ENCODE peak calls at places on chromosomes 7 and 10, in eight cellular contexts. W is IMR-90, L is tibial nerve, B is heart left ventricle, H is Peyer's patch, K is stomach, V is uterus, Q is esophagus squamous epithelium. R is an unnamed sample.

GRCh38 chr7:33868151-33868550 is 37.2 kb upstream of the BMPER start:
- DNase-seq in V (no peak), L (no peak), H (no peak), B (no peak), K (no peak), W (peak), Q (no peak), R (no peak)

GRCh38 chr7:156473476-156474240 is 166.9 kb upstream of the RNF32 start:
- DNase-seq in H (no peak), V (no peak), K (peak), Q (no peak), B (no peak), L (no peak), W (peak), R (no peak)

GRCh38 chr10:119620241-119620753 is 23.5 kb upstream of the TIAL1 start:
- DNase-seq in W (peak), L (no peak), V (no peak), K (no peak), Q (no peak), B (no peak), H (no peak), R (no peak)

GRCh38 chr7:142598297-142598696 is 151.0 kb upstream of the PRSS1 start:
- DNase-seq in K (no peak), W (no peak), Q (no peak), H (no peak), L (no peak), B (no peak), V (no peak), R (no peak)

GRCh38 chr7:51242007-51242691 is 74.5 kb downstream of the COBL start:
- DNase-seq in B (no peak), V (no peak), W (no peak), Q (no peak), H (no peak), L (no peak), K (no peak), R (no peak)

GRCh38 chr7:141275350-141275749 is 201.5 kb downstream of the TMEM178B start:
- DNase-seq in H (no peak), W (no peak), K (no peak), V (no peak), B (no peak), Q (no peak), L (no peak), R (no peak)

GRCh38 chr10:121406823-121407545 is 191.3 kb downstream of the FGFR2 start:
- DNase-seq in B (no peak), H (no peak), L (no peak), W (no peak), K (no peak), V (no peak), Q (no peak), R (no peak)

GRCh38 chr7:151013728-151014497 is 10.4 kb downstream of the ATG9B start:
- DNase-seq in W (peak), L (peak), H (peak), V (peak), B (peak), K (peak), Q (peak), R (no peak)

GRCh38 chr10:16717617-16718395 is 99.4 kb downstream of the RSU1 start:
- DNase-seq in H (no peak), K (no peak), V (no peak), B (no peak), L (no peak), W (peak), Q (no peak), R (no peak)

GRCh38 chr7:22430457-22430856 is 69.5 kb downstream of the STEAP1B start:
- DNase-seq in B (no peak), V (no peak), H (no peak), Q (no peak), L (no peak), K (no peak), W (peak), R (no peak)

GRCh38 chr10:88346151-88346977 is 236.8 kb downstream of the RNLS start:
- DNase-seq in V (no peak), B (no peak), K (no peak), H (no peak), L (no peak), Q (no peak), W (no peak), R (no peak)

GRCh38 chr7:37234334-37234733 is 214.3 kb downstream of the ELMO1 start:
- DNase-seq in W (no peak), H (no peak), K (no peak), Q (no peak), V (no peak), L (no peak), B (no peak), R (no peak)

GRCh38 chr7:45347804-45348203 is 190.2 kb downstream of the RAMP3 start:
- DNase-seq in B (no peak), K (no peak), L (no peak), W (peak), Q (no peak), H (no peak), V (no peak), R (no peak)

GRCh38 chr10:130993612-130994011 is 317.9 kb downstream of the TCERG1L start:
- DNase-seq in K (no peak), W (no peak), H (no peak), V (no peak), L (no peak), Q (no peak), B (no peak), R (no peak)

GRCh38 chr10:17453377-17454091 is 861 bp downstream of the ST8SIA6 start:
- DNase-seq in L (peak), K (peak), V (no peak), H (peak), B (peak), W (no peak), Q (no peak), R (no peak)

GRCh38 chr10:32379314-32379949 is 32.5 kb upstream of the EPC1 start:
- DNase-seq in L (no peak), Q (no peak), H (no peak), B (no peak), V (no peak), W (peak), K (no peak), R (no peak)

GRCh38 chr10:32377458-32378370 is 30.8 kb upstream of the EPC1 start:
- DNase-seq in V (peak), Q (no peak), H (no peak), W (peak), L (no peak), B (peak), K (no peak), R (no peak)

GRCh38 chr10:32376780-32377179 is 29.8 kb upstream of the EPC1 start:
- DNase-seq in Q (no peak), W (no peak), V (no peak), L (no peak), K (no peak), B (no peak), H (no peak), R (no peak)

GRCh38 chr10:32379950-32380547 is 33.1 kb upstream of the EPC1 start:
- DNase-seq in L (no peak), V (peak), K (no peak), B (no peak), H (no peak), Q (no peak), W (no peak), R (no peak)

GRCh38 chr10:32378371-32379301 is 31.7 kb upstream of the EPC1 start:
- DNase-seq in K (peak), H (peak), V (peak), B (peak), L (peak), Q (peak), W (peak), R (peak)
- TF ChIP-seq POLR2A in K (no peak), H (peak), V (peak), B (no peak), L (peak), Q (peak), W (peak), R (no peak)

GRCh38 chr7:95584752-95585425 is 11.4 kb downstream of the PDK4 start:
- DNase-seq in B (no peak), K (no peak), V (no peak), W (no peak), L (no peak), H (no peak), Q (no peak), R (no peak)
- TF ChIP-seq POLR2A in B (peak), K (no peak), V (no peak), W (no peak), L (peak), H (no peak), Q (no peak), R (no peak)

GRCh38 chr10:103759100-103759781 is 96.1 kb downstream of the SH3PXD2A start:
- DNase-seq in W (peak), K (no peak), H (peak), L (no peak), B (peak), Q (no peak), V (peak), R (no peak)
- TF ChIP-seq POLR2A in W (peak), K (no peak), H (no peak), L (no peak), B (no peak), Q (no peak), V (no peak), R (no peak)

GRCh38 chr7:145681159-145681558 is 435.4 kb upstream of the CNTNAP2 start:
- DNase-seq in L (no peak), B (no peak), K (no peak), H (no peak), Q (no peak), W (no peak), V (no peak), R (no peak)
- TF ChIP-seq POLR2A in L (no peak), B (no peak), K (no peak), H (no peak), Q (no peak), W (no peak), V (no peak), R (no peak)

GRCh38 chr7:24730018-24730369 is 27.3 kb downstream of the GSDME start:
- DNase-seq in H (no peak), K (no peak), V (no peak), B (no peak), L (no peak), Q (no peak), W (no peak), R (no peak)
- TF ChIP-seq POLR2A in H (no peak), K (no peak), V (no peak), B (no peak), L (no peak), Q (no peak), W (no peak), R (no peak)

DNA sequence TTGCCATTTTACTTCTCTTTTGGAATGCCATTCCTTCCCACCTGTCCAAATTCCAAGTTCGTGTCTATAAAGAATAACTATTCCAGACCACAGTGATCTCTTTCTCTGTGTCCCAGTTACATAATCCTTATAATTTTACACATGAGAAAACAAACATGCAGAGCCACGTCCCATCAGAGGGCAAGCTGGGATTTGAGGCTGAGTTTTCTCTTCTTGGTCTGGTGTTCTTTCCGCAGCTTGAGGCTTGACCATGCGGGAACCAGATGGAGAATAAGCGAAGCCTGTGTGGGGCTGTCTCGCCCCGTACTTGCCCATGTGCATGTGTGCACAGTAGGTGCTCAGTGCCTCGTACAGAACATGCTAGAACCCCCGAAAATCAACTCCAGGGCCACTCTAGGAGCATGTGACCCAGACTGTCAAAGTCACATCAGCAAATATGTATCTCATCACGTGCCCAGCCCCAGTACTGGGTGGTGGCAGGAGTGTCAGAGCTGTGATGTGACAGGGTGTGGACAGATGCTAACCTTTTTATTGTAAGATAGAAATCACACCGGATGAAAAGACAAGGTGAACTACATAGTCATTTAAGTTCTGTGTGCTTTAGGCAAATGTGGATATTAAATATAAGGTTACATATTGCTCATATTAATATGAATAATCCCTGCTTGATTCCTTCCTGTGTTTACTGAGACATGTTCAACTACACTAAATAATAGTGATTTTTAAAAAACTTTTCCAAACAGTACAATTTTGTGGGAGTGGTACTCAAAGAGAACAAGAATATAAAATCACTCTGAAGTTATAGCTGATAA is 3.2 kb downstream of the INSIG1 start:
- DNase-seq in L (no peak), B (no peak), W (no peak), Q (no peak), K (no peak), H (no peak), V (no peak), R (no peak)
- TF ChIP-seq POLR2A in L (no peak), B (no peak), W (peak), Q (no peak), K (no peak), H (no peak), V (no peak), R (no peak)

GRCh38 chr7:105389090-105389650 is 449 bp upstream of the SRPK2 start:
- DNase-seq in H (peak), K (peak), B (peak), V (peak), W (peak), L (no peak), Q (no peak), R (no peak)

GRCh38 chr7:105389889-105390288 is 1.2 kb upstream of the SRPK2 start:
- DNase-seq in Q (no peak), W (no peak), B (no peak), H (no peak), L (no peak), V (no peak), K (no peak), R (no peak)

GRCh38 chr7:105391429-105391828 is 2.7 kb upstream of the SRPK2 start:
- DNase-seq in V (no peak), W (no peak), H (no peak), B (no peak), Q (no peak), K (no peak), L (no peak), R (no peak)

GRCh38 chr7:105388373-105389089 is at the start of gene SRPK2:
- DNase-seq in K (peak), Q (no peak), B (peak), H (peak), V (peak), L (peak), W (peak), R (peak)

DNA sequence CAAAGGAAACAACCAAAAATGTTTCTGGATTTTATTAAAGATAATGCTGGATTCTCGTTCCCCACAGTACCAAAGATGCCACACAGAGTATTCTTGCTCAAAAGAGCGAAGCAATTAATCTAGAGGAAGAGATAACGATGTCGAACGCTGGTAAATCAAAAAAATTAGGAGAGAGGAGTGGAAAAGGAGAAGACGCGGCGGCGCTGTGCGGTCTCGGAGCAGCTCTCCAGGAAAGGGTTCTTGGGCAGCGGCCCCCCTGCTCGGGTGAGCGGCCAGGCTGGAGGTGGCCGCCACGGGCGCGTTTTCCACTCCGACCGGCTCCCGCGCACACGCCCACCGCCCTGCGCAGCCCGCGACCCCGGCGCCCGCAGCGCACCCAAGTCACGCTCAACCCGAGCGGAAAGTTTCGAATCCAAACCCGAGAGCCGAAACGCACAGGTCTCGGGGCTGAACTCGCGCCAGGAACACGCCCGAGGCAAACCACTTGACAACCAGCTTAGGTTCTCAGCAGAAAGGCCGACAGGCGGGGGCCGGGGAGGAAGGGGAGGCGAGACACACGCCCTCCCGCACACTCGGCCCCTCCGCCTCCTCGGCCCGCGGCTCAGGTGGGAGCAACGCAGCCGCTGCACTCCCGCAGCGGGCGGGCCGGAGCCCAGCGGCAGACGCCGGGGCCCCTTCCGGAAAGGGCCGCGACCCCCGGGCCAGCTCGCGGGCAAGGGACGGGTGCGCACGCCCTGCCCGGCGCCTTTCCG is 924 bp downstream of the SRPK2 start:
- DNase-seq in H (peak), K (peak), L (peak), B (peak), V (peak), Q (no peak), W (peak), R (peak)
- TF ChIP-seq POLR2A in H (no peak), K (no peak), L (no peak), B (no peak), V (no peak), Q (no peak), W (no peak), R (no peak)

DNA sequence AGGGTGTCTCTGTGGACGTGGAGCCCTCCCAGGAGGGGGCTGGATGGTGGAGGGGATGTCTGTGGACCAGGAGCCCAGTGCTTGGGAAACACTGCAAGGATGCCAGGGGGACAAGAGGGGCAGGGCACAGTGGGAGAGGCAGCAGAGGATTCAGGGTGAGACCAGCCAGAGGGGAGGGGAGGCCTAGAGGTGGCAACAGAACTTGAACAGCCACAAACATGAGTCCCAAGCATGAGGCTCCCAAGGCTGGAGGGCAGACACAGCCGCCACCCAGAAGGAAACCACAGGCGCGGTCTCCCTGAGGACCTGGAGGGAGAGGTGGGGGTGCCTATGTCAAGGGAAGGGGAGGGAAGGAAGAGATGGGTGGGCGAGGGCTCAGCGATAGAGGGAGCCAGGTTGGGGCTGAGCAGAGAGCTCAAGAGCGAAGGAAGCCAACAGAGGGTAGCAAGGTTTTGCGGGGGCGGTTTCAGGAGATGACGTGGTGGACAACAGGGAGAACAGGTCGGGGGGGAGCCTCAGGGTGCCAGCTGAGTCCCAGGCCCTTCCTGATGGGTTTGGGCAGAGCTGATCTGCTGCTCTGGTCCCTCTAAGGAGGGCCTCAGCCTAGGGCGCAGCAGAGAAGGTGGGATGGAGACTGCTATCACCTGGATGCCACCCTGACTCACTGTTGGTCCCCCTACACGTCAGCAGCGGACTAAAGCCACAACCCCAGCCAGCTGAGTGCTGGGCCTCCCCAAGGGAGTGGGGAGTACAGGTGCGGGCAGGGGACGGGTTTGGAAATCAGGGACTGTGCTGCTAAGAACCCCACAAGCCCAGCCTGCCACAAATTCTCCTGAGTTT is 6.7 kb upstream of the PILRA start:
- DNase-seq in K (no peak), W (no peak), V (no peak), B (no peak), Q (no peak), L (no peak), H (no peak), R (no peak)
- TF ChIP-seq POLR2A in K (no peak), W (no peak), V (no peak), B (no peak), Q (no peak), L (no peak), H (no peak), R (no peak)

DNA sequence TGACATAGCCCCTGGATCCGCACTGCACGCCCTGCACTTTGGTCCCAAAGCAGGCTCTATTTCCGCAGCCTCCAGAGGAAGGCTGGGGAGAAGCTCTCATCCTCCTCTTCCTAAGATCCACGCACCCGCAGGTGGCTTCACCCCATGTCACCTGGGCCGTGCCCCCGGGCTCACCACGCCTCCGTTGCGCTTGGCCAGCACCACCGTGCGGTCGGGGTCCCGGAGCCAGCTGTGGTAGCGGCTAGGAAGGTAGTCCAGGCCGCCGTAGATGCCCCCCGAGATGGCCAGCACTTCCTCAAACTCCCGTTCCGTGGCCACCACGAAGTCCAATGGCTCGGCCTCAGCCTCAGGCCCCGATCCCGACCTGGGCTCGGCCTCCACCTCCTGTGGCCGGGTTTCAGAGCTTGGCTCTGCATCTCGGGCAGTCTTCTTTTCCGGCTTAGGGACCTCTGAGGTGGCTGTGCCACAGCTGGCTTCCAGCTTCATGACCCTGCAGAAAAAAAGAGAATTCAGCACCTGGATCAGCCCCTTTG is 5.7 kb downstream of the NAT16 start:
- DNase-seq in Q (no peak), L (no peak), K (no peak), V (no peak), W (no peak), B (no peak), H (no peak), R (no peak)
- TF ChIP-seq POLR2A in Q (no peak), L (no peak), K (no peak), V (no peak), W (no peak), B (no peak), H (no peak), R (no peak)

R was measured in ovary.